ENCODE peak calls at places on chromosomes 16 and 17, in five cellular contexts. G is effector memory CD4-positive, alpha-beta T cell; U is thyroid gland; N is BE2C; F is heart right ventricle. D is an unnamed sample. For H3K36me3, the result is how much of the 10 kb centered on the place peaks cover.

GRCh38 chr17:83046759-83047478 is 32.5 kb upstream of the METRNL start:
- DNase-seq in F (no peak), N (no peak), G (no peak), U (no peak), D (no peak)

GRCh38 chr16:46629331-46629843 is 8.2 kb upstream of the SHCBP1 start:
- DNase-seq in F (no peak), U (no peak), G (no peak), N (peak), D (no peak)

GRCh38 chr16:86078121-86078600 is 179.2 kb downstream of the IRF8 start:
- DNase-seq in U (no peak), N (peak), F (no peak), G (no peak), D (no peak)

GRCh38 chr17:58763263-58763662 is 7.6 kb downstream of the PPM1E start:
- DNase-seq in F (no peak), G (no peak), N (no peak), U (no peak), D (no peak)

GRCh38 chr17:40021471-40021961 is 6.3 kb downstream of the CSF3 start:
- DNase-seq in F (no peak), G (no peak), U (peak), N (no peak), D (no peak)

GRCh38 chr16:9138731-9139501 is 47.5 kb downstream of the HAPSTR1 start:
- DNase-seq in G (peak), F (peak), U (peak), N (peak), D (peak)

GRCh38 chr17:82458130-82458884 is at the start of gene NARF:
- DNase-seq in G (peak), F (peak), U (peak), N (peak), D (peak)

GRCh38 chr17:16516594-16517018 is 24.6 kb upstream of the LRRC75A start:
- DNase-seq in F (peak), N (peak), G (no peak), U (peak), D (no peak)

GRCh38 chr16:84929421-84930297 is 81.7 kb downstream of the ZDHHC7 start:
- DNase-seq in N (no peak), F (no peak), U (no peak), G (no peak), D (no peak)

GRCh38 chr17:43356999-43357398 is 41.8 kb upstream of the ARL4D start:
- DNase-seq in F (no peak), N (no peak), U (no peak), G (no peak), D (no peak)

GRCh38 chr17:80987941-80988461 is 3.6 kb upstream of the CHMP6 start:
- DNase-seq in F (no peak), N (peak), U (no peak), G (no peak), D (no peak)

GRCh38 chr17:58380207-58381123 is 28.5 kb upstream of the SUPT4H1 start:
- DNase-seq in N (no peak), G (no peak), U (no peak), F (no peak), D (no peak)

GRCh38 chr17:15157051-15157450 is 108.1 kb downstream of the PMP22 start:
- DNase-seq in G (no peak), U (no peak), N (no peak), F (no peak), D (no peak)

GRCh38 chr17:79621151-79621940 is 10.5 kb upstream of the RBFOX3 start:
- DNase-seq in U (no peak), F (no peak), G (no peak), N (no peak), D (no peak)

GRCh38 chr16:85034591-85035433 is 7.2 kb downstream of the KIAA0513 start:
- DNase-seq in G (no peak), F (no peak), U (no peak), N (no peak), D (no peak)

GRCh38 chr17:3957735-3958134 is 6.5 kb downstream of the ATP2A3 start:
- DNase-seq in G (no peak), F (no peak), N (no peak), U (no peak), D (no peak)

GRCh38 chr16:48054881-48055601 is 100.8 kb downstream of the ABCC12 start:
- DNase-seq in G (no peak), U (peak), N (peak), F (peak), D (peak)

GRCh38 chr16:85220125-85220839 is 108.0 kb upstream of the CIBAR2 start:
- DNase-seq in U (peak), G (no peak), N (peak), F (peak), D (no peak)

GRCh38 chr16:12901204-12901596 is 198 bp upstream of the SHISA9 start:
- DNase-seq in N (no peak), U (peak), F (no peak), G (no peak), D (no peak)

GRCh38 chr16:46974352-46974751 is 878 bp upstream of the DNAJA2 start:
- DNase-seq in N (peak), F (no peak), G (no peak), U (no peak), D (no peak)

GRCh38 chr17:47687328-47687690 is 6.7 kb upstream of the TBKBP1 start:
- DNase-seq in F (no peak), G (no peak), N (no peak), U (no peak), D (no peak)

GRCh38 chr17:47686276-47686635 is 7.7 kb upstream of the TBKBP1 start:
- DNase-seq in F (no peak), U (no peak), N (no peak), G (no peak), D (no peak)

GRCh38 chr17:47686661-47687327 is 7.2 kb upstream of the TBKBP1 start:
- DNase-seq in G (no peak), N (no peak), F (no peak), U (no peak), D (no peak)

GRCh38 chr17:47684535-47685193 is 9.3 kb upstream of the TBKBP1 start:
- DNase-seq in G (no peak), N (no peak), U (no peak), F (no peak), D (no peak)

DNA sequence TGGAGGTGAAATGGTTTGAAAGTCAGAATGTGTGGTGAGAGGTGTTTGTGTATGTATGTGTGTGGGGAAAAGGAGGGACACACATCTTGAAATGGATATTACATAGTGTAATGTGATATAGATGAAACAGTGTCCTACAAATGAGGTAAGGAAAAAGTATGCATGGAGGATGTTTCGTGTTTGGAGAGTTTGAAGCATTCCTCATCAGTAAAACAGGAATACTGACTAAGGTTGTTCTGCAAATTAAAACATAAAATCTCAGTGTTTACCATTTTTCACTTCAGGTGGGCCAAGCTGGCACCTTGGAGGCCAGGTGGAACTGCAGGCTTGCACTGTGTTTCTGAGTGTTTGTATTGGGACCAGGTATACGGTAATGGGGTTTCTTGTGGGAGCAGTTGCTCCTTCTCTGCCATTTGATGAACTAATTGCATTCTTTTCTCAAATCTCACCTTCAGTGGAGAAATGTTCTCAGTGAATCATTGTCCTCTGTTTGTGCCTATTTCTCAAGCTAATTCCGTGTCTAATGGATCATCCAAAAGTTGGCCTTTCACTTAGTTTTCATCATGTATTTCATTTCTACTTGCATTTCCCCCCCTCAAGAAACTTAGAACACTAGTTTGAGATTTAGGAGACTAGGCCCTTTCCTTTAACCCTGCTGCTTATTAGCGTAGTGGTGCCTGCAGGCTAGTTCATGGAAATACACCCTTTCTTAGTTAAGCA is 8.2 kb upstream of the TBKBP1 start:
- DNase-seq in G (no peak), U (no peak), N (no peak), F (no peak), D (no peak)
- H3K36me3 ChIP-seq in G (under half), U (under half), N (under half), F (under half), D (under half)

DNA sequence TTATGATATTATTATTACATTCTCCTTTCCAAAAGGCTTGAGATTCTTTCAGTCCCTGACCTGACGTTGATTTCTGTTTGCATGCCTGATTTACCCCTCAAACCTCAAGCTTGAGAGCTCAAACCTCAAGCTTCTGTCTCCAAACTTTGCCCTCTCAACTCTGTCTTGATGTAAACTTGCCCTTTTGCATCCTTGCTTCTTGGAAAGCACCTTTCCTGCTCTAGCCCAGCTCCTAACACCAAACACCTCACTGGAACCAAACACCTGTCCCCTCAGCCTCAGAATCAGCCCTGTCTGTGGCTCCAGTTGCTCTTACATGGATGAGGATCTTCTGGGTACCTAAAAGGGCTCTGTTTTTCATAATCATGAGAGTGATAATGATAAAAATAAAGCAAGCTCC is 109.2 kb downstream of the GP2 start:
- DNase-seq in N (no peak), G (no peak), F (no peak), U (no peak), D (no peak)
- H3K36me3 ChIP-seq in N (under half), G (under half), F (under half), U (under half), D (under half)

DNA sequence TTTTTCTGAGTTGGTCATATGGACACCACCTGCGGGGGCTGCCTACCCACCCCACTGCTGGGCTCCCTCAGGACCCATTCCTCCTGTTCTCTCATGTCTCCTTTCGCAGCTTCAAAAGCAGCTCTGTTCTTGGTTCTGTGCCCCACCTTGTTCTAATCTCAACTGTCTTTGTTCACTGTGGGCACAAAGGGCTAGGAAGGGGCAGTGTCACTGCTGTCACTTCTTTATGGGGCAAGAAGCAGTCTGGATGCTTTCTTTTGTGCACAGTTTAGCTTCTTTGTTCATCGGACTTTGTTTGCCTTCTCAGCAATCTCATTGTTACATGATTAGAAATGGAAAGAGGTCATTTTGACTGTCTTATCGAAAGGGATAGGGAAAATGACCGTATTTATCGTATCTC is 7.1 kb downstream of the GOSR2 start:
- DNase-seq in F (no peak), N (no peak), G (no peak), U (no peak), D (no peak)
- H3K36me3 ChIP-seq in F (under half), N (under half), G (half or more), U (half or more), D (under half)

DNA sequence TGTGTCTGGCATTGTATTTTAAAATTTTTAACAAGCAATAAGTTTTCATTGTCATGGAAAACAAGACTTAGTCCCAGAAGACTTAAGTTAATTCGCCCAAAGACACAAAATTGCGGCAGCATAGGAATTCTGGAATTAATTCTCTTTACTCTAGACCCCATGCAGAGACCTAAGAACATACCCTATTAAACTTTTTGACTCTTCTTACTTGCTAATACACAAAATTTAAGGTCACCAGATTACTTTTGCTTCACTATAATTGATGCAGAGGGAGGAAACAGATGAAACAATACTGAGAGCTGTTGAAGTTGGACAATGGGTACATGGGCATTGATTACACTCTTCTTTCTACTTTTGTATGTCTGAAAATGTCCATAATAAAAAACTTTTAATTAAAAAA is 12.6 kb downstream of the HELZ start:
- DNase-seq in F (no peak), U (no peak), N (no peak), G (no peak), D (no peak)
- H3K36me3 ChIP-seq in F (under half), U (under half), N (under half), G (under half), D (under half)

GRCh38 chr17:78184868-78185267 is 2.0 kb downstream of the TK1 start:
- DNase-seq in G (no peak), F (no peak), U (peak), N (no peak), D (no peak)

GRCh38 chr17:78182504-78182903 is 4.3 kb downstream of the TK1 start:
- DNase-seq in N (no peak), F (no peak), U (no peak), G (no peak), D (no peak)

GRCh38 chr17:78186689-78187595 is at the start of the genes AFMID and TK1:
- DNase-seq in F (peak), G (peak), U (peak), N (peak), D (peak)

GRCh38 chr17:78185981-78186688 is 717 bp downstream of the TK1 start:
- DNase-seq in N (no peak), U (peak), G (no peak), F (no peak), D (no peak)

DNA sequence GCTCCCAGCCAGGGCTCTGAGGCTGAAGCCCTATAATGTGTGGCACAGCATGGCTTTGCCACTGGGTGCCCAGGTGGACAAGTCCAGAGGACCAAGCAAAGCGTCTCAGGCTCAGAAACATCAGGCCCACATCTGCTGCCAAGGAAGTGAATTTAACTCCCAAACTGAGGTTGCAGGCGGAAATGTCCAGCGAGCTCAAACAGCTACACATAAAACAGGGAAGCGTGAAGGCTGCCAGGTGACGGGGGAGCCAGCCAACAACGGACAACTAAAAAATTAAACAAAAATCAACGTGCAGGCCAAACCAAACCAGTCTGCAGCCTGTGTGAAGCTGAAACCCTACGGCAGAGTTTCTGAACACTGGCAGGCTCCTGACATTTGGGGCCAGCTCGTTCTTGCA is 2.5 kb downstream of the TK1 start:
- DNase-seq in G (no peak), F (no peak), U (peak), N (no peak), D (no peak)
- H3K36me3 ChIP-seq in G (under half), F (under half), U (under half), N (under half), D (under half)

DNA sequence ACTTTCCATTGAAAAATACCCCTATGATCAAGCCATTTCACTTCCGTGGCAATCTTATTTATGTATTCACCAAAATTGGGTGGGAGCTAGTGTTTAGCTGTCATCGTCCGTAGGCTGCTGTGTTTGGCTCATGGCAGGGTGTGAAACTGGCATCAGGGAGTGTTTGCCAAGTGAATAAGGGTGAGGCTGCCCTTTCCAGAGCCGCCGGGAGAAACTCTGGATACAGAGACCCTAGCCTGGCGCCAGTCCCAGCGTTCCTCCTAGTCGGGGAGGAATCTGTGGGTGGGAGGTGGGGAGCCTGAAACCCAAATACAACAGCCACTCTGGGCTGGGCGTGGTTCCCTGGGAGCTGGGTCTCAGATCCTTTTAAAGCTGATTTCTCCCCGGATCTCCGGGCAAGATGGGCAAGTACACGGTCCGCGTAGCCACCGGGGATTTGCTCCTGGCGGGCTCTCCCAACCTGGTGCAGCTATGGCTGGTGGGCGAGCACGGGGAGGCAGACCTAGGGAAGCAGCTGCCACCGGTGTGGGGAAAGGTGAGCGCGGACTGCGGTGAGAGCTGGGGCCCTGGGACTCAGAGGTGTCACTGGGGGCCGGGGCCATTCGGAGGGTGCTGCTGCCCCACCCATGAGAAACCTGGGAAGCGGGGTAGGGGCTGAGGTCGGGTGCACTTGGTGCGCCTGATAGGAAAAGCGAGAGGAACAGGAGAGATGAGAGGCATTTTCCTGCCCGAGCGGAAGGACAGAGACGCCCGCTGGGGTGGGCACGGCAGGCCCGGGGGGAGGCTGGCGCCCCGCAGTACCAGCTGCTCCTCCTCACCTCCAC is 62.1 kb upstream of the TEKT1 start:
- DNase-seq in N (no peak), U (no peak), G (no peak), F (no peak), D (no peak)
- H3K36me3 ChIP-seq in N (under half), U (under half), G (under half), F (under half), D (under half)